ENCODE peak calls at places on chromosomes 6 and 20, in four cellular contexts. One of them, this sample, is unnamed.
A peak's percentile ranks its signal among the peaks of the same experiment; 100 is the strongest.

GRCh38 chr20:62368629-62369507 is 1.8 kb upstream of the LAMA5 start:
- DNase-seq in cardiac fibroblast: peak; percentile 45
- DNase-seq in DND-41: no peak
- DNase-seq in NCI-H774: no peak
- DNase-seq in this sample: no peak

GRCh38 chr6:144286503-144287393 is 1.6 kb downstream of the UTRN start:
- DNase-seq in NCI-H774: peak; percentile 26
- DNase-seq in DND-41: peak; percentile 15
- DNase-seq in cardiac fibroblast: peak; percentile 92
- DNase-seq in this sample: no peak

GRCh38 chr6:117469356-117469755 is 13.1 kb upstream of the DCBLD1 start:
- DNase-seq in cardiac fibroblast: no peak
- DNase-seq in NCI-H774: no peak
- DNase-seq in DND-41: no peak
- DNase-seq in this sample: no peak

GRCh38 chr6:56401477-56402070 is 154.2 kb upstream of the COL21A1 start:
- DNase-seq in DND-41: no peak
- DNase-seq in cardiac fibroblast: no peak
- DNase-seq in NCI-H774: no peak
- DNase-seq in this sample: no peak

GRCh38 chr20:58209652-58210397 is 18.6 kb downstream of the ANKRD60 start:
- DNase-seq in cardiac fibroblast: peak; percentile 75
- DNase-seq in DND-41: peak; percentile 82
- DNase-seq in NCI-H774: peak; percentile 59
- DNase-seq in this sample: no peak

GRCh38 chr20:36629719-36630340 is 16.2 kb downstream of the SLA2 start:
- DNase-seq in NCI-H774: no peak
- DNase-seq in DND-41: peak; percentile 85
- DNase-seq in cardiac fibroblast: no peak
- DNase-seq in this sample: no peak

GRCh38 chr20:61812771-61813485 is 252.8 kb downstream of the TAF4 start:
- DNase-seq in NCI-H774: no peak
- DNase-seq in cardiac fibroblast: no peak
- DNase-seq in DND-41: no peak
- DNase-seq in this sample: no peak

GRCh38 chr6:158649289-158650143 is at the start of gene SYTL3:
- DNase-seq in NCI-H774: no peak
- DNase-seq in DND-41: peak; percentile 50
- DNase-seq in cardiac fibroblast: peak; percentile 88
- DNase-seq in this sample: no peak

GRCh38 chr6:140636698-140637402 is 1262.4 kb upstream of the CITED2 start:
- DNase-seq in DND-41: no peak
- DNase-seq in cardiac fibroblast: no peak
- DNase-seq in NCI-H774: peak; percentile 72
- DNase-seq in this sample: no peak

GRCh38 chr20:43666376-43667328 is at the start of gene MYBL2:
- DNase-seq in DND-41: peak; percentile 82
- DNase-seq in cardiac fibroblast: peak; percentile 51
- DNase-seq in NCI-H774: peak; percentile 54
- DNase-seq in this sample: no peak

GRCh38 chr20:47035191-47035590 is 140.5 kb downstream of the EYA2 start:
- DNase-seq in cardiac fibroblast: no peak
- DNase-seq in NCI-H774: no peak
- DNase-seq in DND-41: no peak
- DNase-seq in this sample: no peak

GRCh38 chr6:101391772-101392560 is 1.5 kb upstream of the GRIK2 start:
- DNase-seq in DND-41: no peak
- DNase-seq in cardiac fibroblast: no peak
- DNase-seq in NCI-H774: peak; percentile 71
- DNase-seq in this sample: no peak

GRCh38 chr6:97947841-97948240 is 664.8 kb upstream of the MMS22L start:
- DNase-seq in DND-41: no peak
- DNase-seq in cardiac fibroblast: peak; percentile 25
- DNase-seq in NCI-H774: no peak
- DNase-seq in this sample: no peak

GRCh38 chr20:16531485-16531884 is 41.8 kb downstream of the KIF16B start:
- DNase-seq in DND-41: no peak
- DNase-seq in NCI-H774: no peak
- DNase-seq in cardiac fibroblast: no peak
- DNase-seq in this sample: no peak

GRCh38 chr6:100307561-100307960 is 157.2 kb downstream of the SIM1 start:
- DNase-seq in NCI-H774: no peak
- DNase-seq in cardiac fibroblast: no peak
- DNase-seq in DND-41: no peak
- DNase-seq in this sample: no peak

GRCh38 chr6:137286926-137287325 is 67.7 kb upstream of the IFNGR1 start:
- DNase-seq in DND-41: no peak
- DNase-seq in cardiac fibroblast: peak; percentile 31
- DNase-seq in NCI-H774: no peak
- DNase-seq in this sample: no peak

GRCh38 chr6:117444600-117444999 is 18.9 kb upstream of the ROS1 start:
- DNase-seq in cardiac fibroblast: peak; percentile 93
- DNase-seq in NCI-H774: no peak
- DNase-seq in DND-41: no peak
- DNase-seq in this sample: no peak

GRCh38 chr20:46963196-46963529 is 68.5 kb downstream of the EYA2 start:
- DNase-seq in cardiac fibroblast: no peak
- DNase-seq in DND-41: no peak
- DNase-seq in NCI-H774: no peak
- DNase-seq in this sample: no peak

GRCh38 chr20:38952153-38952552 is 10.0 kb upstream of the DHX35 start:
- DNase-seq in NCI-H774: no peak
- DNase-seq in cardiac fibroblast: no peak
- DNase-seq in DND-41: no peak
- DNase-seq in this sample: no peak

GRCh38 chr6:150587637-150588036 is 12.0 kb upstream of the PLEKHG1 start:
- DNase-seq in cardiac fibroblast: no peak
- DNase-seq in DND-41: no peak
- DNase-seq in NCI-H774: no peak
- DNase-seq in this sample: no peak

GRCh38 chr6:112478036-112478435 is 130.9 kb downstream of the RFPL4B start:
- DNase-seq in DND-41: no peak
- DNase-seq in NCI-H774: no peak
- DNase-seq in cardiac fibroblast: no peak
- DNase-seq in this sample: no peak

GRCh38 chr6:20800229-20800628 is 266.0 kb downstream of the CDKAL1 start:
- DNase-seq in NCI-H774: no peak
- DNase-seq in DND-41: no peak
- DNase-seq in cardiac fibroblast: no peak
- DNase-seq in this sample: no peak

GRCh38 chr6:16047435-16047834 is 81.5 kb upstream of the MYLIP start:
- DNase-seq in cardiac fibroblast: no peak
- DNase-seq in DND-41: no peak
- DNase-seq in NCI-H774: no peak
- DNase-seq in this sample: no peak

GRCh38 chr20:57426156-57426769 is 35.1 kb downstream of the RBM38 start:
- DNase-seq in DND-41: no peak
- DNase-seq in cardiac fibroblast: no peak
- DNase-seq in NCI-H774: peak; percentile 73
- DNase-seq in this sample: no peak

GRCh38 chr6:156729248-156729647 is 47.9 kb upstream of the ARID1B start:
- DNase-seq in NCI-H774: no peak
- DNase-seq in cardiac fibroblast: peak; percentile 66
- DNase-seq in DND-41: no peak
- DNase-seq in this sample: no peak

GRCh38 chr20:25280051-25280573 is 32.2 kb downstream of the PYGB start:
- DNase-seq in cardiac fibroblast: no peak
- DNase-seq in NCI-H774: peak; percentile 76
- DNase-seq in DND-41: no peak
- DNase-seq in this sample: no peak

GRCh38 chr6:79152269-79152737 is 74.2 kb upstream of the PHIP start:
- DNase-seq in DND-41: no peak
- DNase-seq in NCI-H774: no peak
- DNase-seq in cardiac fibroblast: no peak
- DNase-seq in this sample: no peak

GRCh38 chr20:2655331-2656116 is 3.1 kb downstream of the NOP56 start:
- DNase-seq in cardiac fibroblast: no peak
- DNase-seq in NCI-H774: no peak
- DNase-seq in DND-41: no peak
- DNase-seq in this sample: no peak

GRCh38 chr6:167791036-167791779 is 35.5 kb upstream of the AFDN start:
- DNase-seq in NCI-H774: no peak
- DNase-seq in cardiac fibroblast: peak; percentile 10
- DNase-seq in DND-41: no peak
- DNase-seq in this sample: no peak

GRCh38 chr6:148358196-148358785 is 15.7 kb downstream of the SASH1 start:
- DNase-seq in DND-41: no peak
- DNase-seq in NCI-H774: no peak
- DNase-seq in cardiac fibroblast: peak; percentile 91
- DNase-seq in this sample: no peak

GRCh38 chr6:93407186-93407585 is 12.2 kb downstream of the EPHA7 start:
- DNase-seq in NCI-H774: peak; percentile 69
- DNase-seq in DND-41: no peak
- DNase-seq in cardiac fibroblast: peak; percentile 52
- DNase-seq in this sample: no peak

GRCh38 chr6:105851181-105851580 is 235.0 kb upstream of the PRDM1 start:
- DNase-seq in cardiac fibroblast: no peak
- DNase-seq in NCI-H774: no peak
- DNase-seq in DND-41: no peak
- DNase-seq in this sample: no peak

GRCh38 chr6:37695857-37696219 is 1.8 kb downstream of the MDGA1 start:
- DNase-seq in DND-41: no peak
- DNase-seq in NCI-H774: no peak
- DNase-seq in cardiac fibroblast: no peak
- DNase-seq in this sample: no peak

GRCh38 chr6:132865364-132865763 is 51.0 kb downstream of the RPS12 start:
- DNase-seq in cardiac fibroblast: no peak
- DNase-seq in NCI-H774: no peak
- DNase-seq in DND-41: no peak
- DNase-seq in this sample: no peak

GRCh38 chr6:11584264-11584663 is 46.7 kb downstream of the TMEM170B start:
- DNase-seq in NCI-H774: no peak
- DNase-seq in DND-41: no peak
- DNase-seq in cardiac fibroblast: peak; percentile 13
- DNase-seq in this sample: no peak

GRCh38 chr20:39717976-39718375 is 755.8 kb downstream of the DHX35 start:
- DNase-seq in NCI-H774: no peak
- DNase-seq in cardiac fibroblast: no peak
- DNase-seq in DND-41: no peak
- DNase-seq in this sample: no peak

GRCh38 chr6:79797105-79797504 is 150.2 kb downstream of the ELOVL4 start:
- DNase-seq in DND-41: no peak
- DNase-seq in NCI-H774: no peak
- DNase-seq in cardiac fibroblast: no peak
- DNase-seq in this sample: no peak

GRCh38 chr6:139145661-139146060 is 10.8 kb downstream of the HECA start:
- DNase-seq in cardiac fibroblast: no peak
- DNase-seq in DND-41: no peak
- DNase-seq in NCI-H774: no peak
- DNase-seq in this sample: no peak

GRCh38 chr20:35468671-35469334 is 13.4 kb downstream of the CEP250 start:
- DNase-seq in NCI-H774: no peak
- DNase-seq in cardiac fibroblast: no peak
- DNase-seq in DND-41: no peak
- DNase-seq in this sample: no peak

GRCh38 chr6:119587537-119587936 is 238.0 kb upstream of the MAN1A1 start:
- DNase-seq in NCI-H774: no peak
- DNase-seq in cardiac fibroblast: peak; percentile 67
- DNase-seq in DND-41: no peak
- DNase-seq in this sample: no peak